ENCODE peak calls at places on chromosome 20, in ten cellular contexts. N is astrocyte, P is retinal pigment epithelial cell, B is fibroblast of pulmonary artery, M is breast epithelium, Z is gastrocnemius medialis, O is IMR-90, J is GM13976, W is GM23338, Y is transverse colon. G is an unnamed sample.
A peak's percentile ranks its signal among the peaks of the same experiment; 100 is the strongest.

GRCh38 chr20:33826270-33826897 is 15.2 kb downstream of the CHMP4B start:
- DNase-seq in N (no peak), B (no peak), M (no peak), Y (no peak), Z (no peak), J (no peak), P (no peak), O (no peak), W (peak; percentile 80), G (no peak)

GRCh38 chr20:17967595-17968365 is 814 bp downstream of the SNX5 start:
- DNase-seq in Z (no peak), B (peak; percentile 62), P (no peak), O (peak; percentile 63), W (no peak), N (peak; percentile 53), Y (no peak), J (no peak), M (no peak), G (no peak)

GRCh38 chr20:62069741-62070216 is 4.1 kb upstream of the TAF4 start:
- DNase-seq in Z (peak; percentile 32), N (peak; percentile 72), B (peak; percentile 26), M (no peak), Y (peak; percentile 73), J (no peak), P (no peak), O (peak; percentile 70), W (no peak), G (no peak)

GRCh38 chr20:6384368-6384767 is 261.5 kb upstream of the FERMT1 start:
- DNase-seq in W (no peak), O (no peak), M (no peak), Y (no peak), B (no peak), J (no peak), Z (no peak), P (no peak), N (no peak), G (no peak)

GRCh38 chr20:5056801-5057599 is 55.7 kb upstream of the SLC23A2 start:
- DNase-seq in N (no peak), W (peak; percentile 64), B (peak; percentile 40), P (no peak), J (peak; percentile 74), M (no peak), Z (peak; percentile 19), O (peak; percentile 46), Y (peak; percentile 55), G (no peak)

GRCh38 chr20:18057106-18057993 is at the start of gene OVOL2:
- DNase-seq in P (no peak), O (no peak), B (peak; percentile 2), J (peak; percentile 51), Z (no peak), M (peak; percentile 87), W (peak; percentile 90), Y (peak; percentile 94), N (no peak), G (peak; percentile 90)

GRCh38 chr20:44633872-44634600 is 17.5 kb downstream of the ADA start:
- DNase-seq in N (no peak), P (no peak), J (no peak), O (no peak), Z (no peak), B (no peak), Y (no peak), W (no peak), M (no peak), G (no peak)

GRCh38 chr20:17727351-17727750 is 27.6 kb downstream of the BANF2 start:
- DNase-seq in N (no peak), W (no peak), B (no peak), Z (no peak), P (no peak), M (no peak), Y (no peak), O (no peak), J (no peak), G (no peak)

GRCh38 chr20:43963872-43964791 is 49.5 kb downstream of the TOX2 start:
- DNase-seq in Z (no peak), W (no peak), P (no peak), Y (peak; percentile 22), J (no peak), B (peak; percentile 82), O (peak; percentile 49), N (peak; percentile 22), M (no peak), G (no peak)

GRCh38 chr20:13008761-13009681 is at the start of gene SPTLC3:
- DNase-seq in Z (no peak), B (peak; percentile 57), N (peak; percentile 63), P (no peak), M (peak; percentile 38), Y (peak; percentile 62), W (peak; percentile 53), J (peak; percentile 5), O (peak; percentile 36), G (no peak)

DNA sequence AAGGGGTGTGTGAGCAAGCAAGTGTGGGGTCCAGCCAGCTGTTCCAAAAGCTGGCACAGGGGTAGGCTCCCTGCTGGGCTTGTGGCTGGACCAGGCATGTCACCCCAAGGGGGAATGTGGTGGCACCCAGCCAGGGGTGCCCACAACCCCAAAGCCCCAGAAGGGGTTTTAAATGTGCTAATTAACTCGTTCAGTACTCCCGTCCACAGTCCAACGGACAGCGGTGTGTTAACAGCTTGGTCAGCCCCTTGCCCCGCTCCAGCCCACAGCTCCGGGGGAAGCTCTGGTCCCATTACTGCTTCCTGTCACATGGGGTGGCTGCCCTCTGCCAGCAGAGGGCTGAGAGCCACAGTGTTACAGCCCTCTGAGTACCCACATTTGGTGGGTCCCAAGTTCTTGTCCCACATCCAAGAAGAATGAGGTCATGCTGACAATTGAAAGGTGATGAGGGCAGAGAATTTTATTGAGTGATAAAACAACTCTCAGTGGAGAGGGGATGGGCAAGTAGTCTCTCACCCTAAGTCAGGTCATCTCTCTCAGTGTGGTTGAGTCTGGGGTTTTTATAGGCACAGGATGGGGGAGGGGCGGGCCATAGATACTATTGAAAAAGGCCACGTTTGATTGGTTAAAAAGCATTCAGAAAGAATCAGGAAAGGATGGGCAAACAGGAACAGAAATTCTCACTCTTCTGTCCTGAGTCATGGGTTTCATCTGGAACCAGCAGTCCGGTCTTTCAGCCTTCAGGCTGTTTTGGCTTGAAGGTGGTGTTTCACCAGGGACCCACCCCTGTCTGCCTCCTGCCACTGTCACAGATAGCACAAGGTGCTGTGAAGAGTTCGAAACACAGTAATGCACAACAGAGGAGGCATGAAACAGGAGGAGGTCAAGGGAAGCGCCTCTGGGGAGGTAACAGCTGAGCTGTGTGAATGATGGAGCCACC is 238.5 kb downstream of the NFATC2 start:
- DNase-seq in P (no peak), Z (no peak), M (no peak), J (no peak), W (no peak), B (no peak), N (no peak), O (no peak), Y (no peak), G (no peak)
- TF ChIP-seq CTCF in P (no peak), Z (no peak), M (no peak), J (no peak), W (no peak), B (no peak), N (no peak), O (no peak), Y (no peak), G (no peak)

GRCh38 chr20:1112908-1113307 is 5.5 kb upstream of the PSMF1 start:
- DNase-seq in Y (no peak), J (no peak), W (no peak), O (no peak), M (no peak), Z (no peak), P (no peak), N (no peak), B (no peak), G (no peak)

GRCh38 chr20:1105599-1106194 is 12.7 kb upstream of the PSMF1 start:
- DNase-seq in N (no peak), J (no peak), O (no peak), M (no peak), B (no peak), Z (no peak), W (no peak), P (no peak), Y (no peak), G (no peak)

GRCh38 chr20:1103751-1104150 is 14.7 kb upstream of the PSMF1 start:
- DNase-seq in Y (no peak), W (peak; percentile 9), P (no peak), J (no peak), O (no peak), Z (no peak), N (no peak), M (no peak), B (no peak), G (no peak)

GRCh38 chr20:1107176-1107575 is 11.2 kb upstream of the PSMF1 start:
- DNase-seq in Y (no peak), W (no peak), P (no peak), M (no peak), Z (no peak), J (no peak), O (no peak), N (no peak), B (no peak), G (no peak)

GRCh38 chr20:1108437-1108920 is 9.9 kb upstream of the PSMF1 start:
- DNase-seq in O (peak; percentile 23), M (no peak), Z (no peak), W (peak; percentile 82), Y (peak; percentile 62), N (no peak), P (no peak), J (peak; percentile 64), B (peak; percentile 45), G (peak; percentile 68)
- TF ChIP-seq CTCF in O (peak; percentile 64), M (peak; percentile 40), Z (no peak), W (peak; percentile 70), Y (peak; percentile 62), N (peak; percentile 53), P (peak; percentile 89), J (peak; percentile 76), B (peak; percentile 88), G (peak; percentile 45)

DNA sequence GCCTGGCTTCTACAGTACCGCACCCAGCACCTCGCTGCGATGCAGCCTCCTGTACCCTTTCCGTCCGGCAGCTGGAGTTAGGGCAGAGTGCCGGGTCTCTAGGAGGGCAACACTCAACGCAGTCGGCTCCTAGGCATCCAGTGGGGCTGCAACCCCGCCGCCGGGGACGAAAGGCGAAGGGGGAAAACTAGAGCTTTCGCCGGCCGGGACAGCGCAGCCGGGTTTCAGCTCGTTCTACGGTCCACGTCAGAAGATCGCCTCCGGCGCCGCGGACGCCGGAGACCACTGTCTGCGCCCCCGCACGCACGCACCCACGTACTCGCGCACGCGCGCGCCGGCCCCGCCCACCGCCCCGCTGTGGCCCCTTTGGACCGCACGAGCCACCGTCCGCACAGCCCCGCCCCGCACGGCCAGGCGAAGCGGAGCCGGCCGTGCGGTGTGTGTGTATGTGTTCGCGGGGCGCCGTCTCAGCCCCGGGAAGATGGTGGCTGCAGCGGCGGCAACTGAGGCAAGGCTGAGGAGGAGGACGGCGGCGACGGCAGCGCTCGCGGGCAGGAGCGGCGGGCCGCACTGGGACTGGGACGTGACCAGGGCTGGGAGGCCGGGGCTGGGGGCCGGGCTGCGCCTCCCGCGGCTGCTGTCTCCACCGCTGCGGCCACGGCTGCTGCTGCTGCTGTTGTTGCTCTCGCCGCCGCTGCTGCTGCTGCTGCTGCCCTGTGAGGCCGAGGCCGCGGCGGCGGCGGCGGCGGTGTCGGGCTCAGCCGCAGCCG is at the start of gene ATRN:
- DNase-seq in J (peak; percentile 98), M (peak; percentile 73), B (peak; percentile 93), Y (peak; percentile 89), Z (peak; percentile 69), N (peak; percentile 85), W (peak; percentile 87), O (peak; percentile 89), P (peak; percentile 60), G (peak; percentile 86)
- TF ChIP-seq CTCF in J (no peak), M (no peak), B (no peak), Y (peak; percentile 18), Z (no peak), N (no peak), W (no peak), O (no peak), P (no peak), G (no peak)

GRCh38 chr20:15227102-15227501 is 889.7 kb upstream of the FLRT3 start:
- DNase-seq in N (no peak), B (no peak), J (no peak), Z (no peak), Y (no peak), P (no peak), O (no peak), W (no peak), M (no peak), G (no peak)
- TF ChIP-seq CTCF in N (no peak), B (no peak), J (no peak), Z (no peak), Y (no peak), P (no peak), O (no peak), W (no peak), M (no peak), G (no peak)